ENCODE peak calls at places on chromosomes 5 and 9, in five cellular contexts. One of them, this sample, is unnamed.

GRCh38 chr5:3811116-3811515 is 215.5 kb downstream of the IRX1 start:
- DNase-seq in transverse colon: no peak
- DNase-seq in cardiac muscle cell: no peak
- DNase-seq in stomach: no peak
- DNase-seq in H9: no peak
- DNase-seq in this sample: no peak

GRCh38 chr5:117337064-117337749 is 762.6 kb upstream of the SEMA6A start:
- DNase-seq in transverse colon: peak
- DNase-seq in cardiac muscle cell: no peak
- DNase-seq in stomach: no peak
- DNase-seq in H9: no peak
- DNase-seq in this sample: no peak

GRCh38 chr5:147752033-147752432 is 30.5 kb downstream of the JAKMIP2 start:
- DNase-seq in transverse colon: no peak
- DNase-seq in cardiac muscle cell: no peak
- DNase-seq in stomach: no peak
- DNase-seq in H9: no peak
- DNase-seq in this sample: no peak

GRCh38 chr5:34521628-34522290 is 134.4 kb upstream of the RAI14 start:
- DNase-seq in transverse colon: no peak
- DNase-seq in cardiac muscle cell: no peak
- DNase-seq in stomach: no peak
- DNase-seq in H9: peak
- DNase-seq in this sample: no peak

GRCh38 chr9:92482336-92482735 is at the start of gene ASPN:
- DNase-seq in transverse colon: no peak
- DNase-seq in cardiac muscle cell: no peak
- DNase-seq in stomach: no peak
- DNase-seq in H9: no peak
- DNase-seq in this sample: peak

GRCh38 chr5:40799248-40799647 is 1.1 kb upstream of the PRKAA1 start:
- DNase-seq in transverse colon: no peak
- DNase-seq in cardiac muscle cell: no peak
- DNase-seq in stomach: no peak
- DNase-seq in H9: no peak
- DNase-seq in this sample: no peak

GRCh38 chr9:114110180-114110579 is 11.1 kb upstream of the KIF12 start:
- DNase-seq in transverse colon: no peak
- DNase-seq in cardiac muscle cell: no peak
- DNase-seq in stomach: no peak
- DNase-seq in H9: no peak
- DNase-seq in this sample: peak

GRCh38 chr9:18610956-18611355 is 137.0 kb downstream of the ADAMTSL1 start:
- DNase-seq in transverse colon: no peak
- DNase-seq in cardiac muscle cell: no peak
- DNase-seq in stomach: no peak
- DNase-seq in H9: no peak
- DNase-seq in this sample: no peak

GRCh38 chr9:6134661-6135177 is 80.9 kb upstream of the IL33 start:
- DNase-seq in transverse colon: no peak
- DNase-seq in cardiac muscle cell: no peak
- DNase-seq in stomach: no peak
- DNase-seq in H9: no peak
- DNase-seq in this sample: no peak

GRCh38 chr9:29439961-29440360 is 1866.7 kb upstream of the C9orf72 start:
- DNase-seq in transverse colon: no peak
- DNase-seq in cardiac muscle cell: no peak
- DNase-seq in stomach: no peak
- DNase-seq in H9: no peak
- DNase-seq in this sample: no peak

GRCh38 chr9:134945509-134946275 is 28.0 kb upstream of the FCN1 start:
- DNase-seq in transverse colon: no peak
- DNase-seq in cardiac muscle cell: no peak
- DNase-seq in stomach: no peak
- DNase-seq in H9: no peak
- DNase-seq in this sample: no peak

GRCh38 chr9:128470560-128470959 is 14.8 kb downstream of the ODF2 start:
- DNase-seq in transverse colon: no peak
- DNase-seq in cardiac muscle cell: no peak
- DNase-seq in stomach: no peak
- DNase-seq in H9: no peak
- DNase-seq in this sample: no peak

GRCh38 chr5:372556-372910 is 51.0 kb downstream of the AHRR start:
- DNase-seq in transverse colon: peak
- DNase-seq in cardiac muscle cell: no peak
- DNase-seq in stomach: peak
- DNase-seq in H9: peak
- DNase-seq in this sample: no peak

GRCh38 chr9:129703667-129704355 is 38.4 kb downstream of the PRRX2 start:
- DNase-seq in transverse colon: peak
- DNase-seq in cardiac muscle cell: no peak
- DNase-seq in stomach: no peak
- DNase-seq in H9: no peak
- DNase-seq in this sample: peak

GRCh38 chr9:81499021-81499454 is 190.3 kb downstream of the TLE1 start:
- DNase-seq in transverse colon: no peak
- DNase-seq in cardiac muscle cell: no peak
- DNase-seq in stomach: no peak
- DNase-seq in H9: no peak
- DNase-seq in this sample: peak

GRCh38 chr5:105931782-105932489 is 1738.8 kb downstream of the EFNA5 start:
- DNase-seq in transverse colon: no peak
- DNase-seq in cardiac muscle cell: no peak
- DNase-seq in stomach: no peak
- DNase-seq in H9: no peak
- DNase-seq in this sample: no peak

GRCh38 chr5:139415221-139415861 is 11.5 kb upstream of the SPATA24 start:
- DNase-seq in transverse colon: no peak
- DNase-seq in cardiac muscle cell: no peak
- DNase-seq in stomach: no peak
- DNase-seq in H9: no peak
- DNase-seq in this sample: no peak

GRCh38 chr9:90870646-90871326 is 69.2 kb downstream of the SYK start:
- DNase-seq in transverse colon: peak
- DNase-seq in cardiac muscle cell: peak
- DNase-seq in stomach: peak
- DNase-seq in H9: no peak
- DNase-seq in this sample: peak

GRCh38 chr5:163569284-163569683 is 63.9 kb downstream of the MAT2B start:
- DNase-seq in transverse colon: no peak
- DNase-seq in cardiac muscle cell: no peak
- DNase-seq in stomach: no peak
- DNase-seq in H9: no peak
- DNase-seq in this sample: no peak

GRCh38 chr9:19048966-19049871 is at the start of gene RRAGA:
- DNase-seq in transverse colon: peak
- DNase-seq in cardiac muscle cell: peak
- DNase-seq in stomach: peak
- DNase-seq in H9: peak
- DNase-seq in this sample: peak

GRCh38 chr9:87672586-87672985 is 53.3 kb upstream of the CTSL start:
- DNase-seq in transverse colon: no peak
- DNase-seq in cardiac muscle cell: no peak
- DNase-seq in stomach: no peak
- DNase-seq in H9: peak
- DNase-seq in this sample: no peak

GRCh38 chr9:107739601-107740082 is 250.1 kb upstream of the KLF4 start:
- DNase-seq in transverse colon: no peak
- DNase-seq in cardiac muscle cell: no peak
- DNase-seq in stomach: peak
- DNase-seq in H9: no peak
- DNase-seq in this sample: peak

GRCh38 chr5:159316519-159317383 is 13.5 kb downstream of the IL12B start:
- DNase-seq in transverse colon: peak
- DNase-seq in cardiac muscle cell: peak
- DNase-seq in stomach: peak
- DNase-seq in H9: peak
- DNase-seq in this sample: no peak

GRCh38 chr5:135140805-135141204 is 106.8 kb upstream of the PITX1 start:
- DNase-seq in transverse colon: peak
- DNase-seq in cardiac muscle cell: no peak
- DNase-seq in stomach: no peak
- DNase-seq in H9: no peak
- DNase-seq in this sample: peak

GRCh38 chr9:129309041-129309430 is 131.0 kb upstream of the IER5L start:
- DNase-seq in transverse colon: no peak
- DNase-seq in cardiac muscle cell: no peak
- DNase-seq in stomach: peak
- DNase-seq in H9: no peak
- DNase-seq in this sample: no peak

GRCh38 chr9:22413884-22414283 is 32.7 kb upstream of the DMRTA1 start:
- DNase-seq in transverse colon: no peak
- DNase-seq in cardiac muscle cell: no peak
- DNase-seq in stomach: no peak
- DNase-seq in H9: no peak
- DNase-seq in this sample: no peak

GRCh38 chr9:133769511-133770075 is 31.4 kb upstream of the SARDH start:
- DNase-seq in transverse colon: no peak
- DNase-seq in cardiac muscle cell: no peak
- DNase-seq in stomach: peak
- DNase-seq in H9: peak
- DNase-seq in this sample: no peak

GRCh38 chr9:78115073-78115472 is 83.5 kb upstream of the GNAQ start:
- DNase-seq in transverse colon: no peak
- DNase-seq in cardiac muscle cell: peak
- DNase-seq in stomach: no peak
- DNase-seq in H9: no peak
- DNase-seq in this sample: no peak

GRCh38 chr5:81233080-81233634 is at the start of gene CKMT2:
- DNase-seq in transverse colon: peak
- DNase-seq in cardiac muscle cell: peak
- DNase-seq in stomach: peak
- DNase-seq in H9: peak
- DNase-seq in this sample: no peak

GRCh38 chr9:35116898-35117551 is 1.4 kb upstream of the ATOSB start:
- DNase-seq in transverse colon: peak
- DNase-seq in cardiac muscle cell: peak
- DNase-seq in stomach: peak
- DNase-seq in H9: peak
- DNase-seq in this sample: peak
- TF ChIP-seq CTCF in transverse colon: peak
- TF ChIP-seq CTCF in cardiac muscle cell: peak
- TF ChIP-seq CTCF in stomach: no peak
- TF ChIP-seq CTCF in H9: peak
- TF ChIP-seq CTCF in this sample: peak

DNA sequence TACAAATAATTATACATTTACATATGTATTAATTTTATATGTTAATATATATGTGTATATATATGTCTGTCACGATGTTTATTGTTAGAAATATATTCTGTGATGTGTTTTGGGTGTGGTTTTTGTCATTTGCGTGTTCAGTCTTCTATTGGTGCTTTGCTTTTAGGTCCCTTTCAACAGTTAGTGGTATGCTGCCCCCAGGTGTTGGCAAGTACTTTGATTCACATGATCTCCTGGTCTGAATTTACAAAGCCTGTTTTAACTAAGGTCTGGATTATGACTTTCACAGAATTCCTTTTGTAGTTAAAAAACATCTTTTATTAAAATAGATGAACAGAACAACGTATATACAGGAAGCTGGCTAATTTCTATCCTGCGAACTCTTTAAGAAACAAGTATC is 271.5 kb downstream of the CCDC171 start:
- DNase-seq in transverse colon: no peak
- DNase-seq in cardiac muscle cell: peak
- DNase-seq in stomach: no peak
- DNase-seq in H9: no peak
- DNase-seq in this sample: no peak
- TF ChIP-seq CTCF in transverse colon: no peak
- TF ChIP-seq CTCF in cardiac muscle cell: no peak
- TF ChIP-seq CTCF in stomach: no peak
- TF ChIP-seq CTCF in H9: peak
- TF ChIP-seq CTCF in this sample: no peak

GRCh38 chr9:126160854-126161329 is 165.7 kb upstream of the MVB12B start:
- DNase-seq in transverse colon: no peak
- DNase-seq in cardiac muscle cell: no peak
- DNase-seq in stomach: no peak
- DNase-seq in H9: no peak
- DNase-seq in this sample: no peak
- TF ChIP-seq CTCF in transverse colon: no peak
- TF ChIP-seq CTCF in cardiac muscle cell: no peak
- TF ChIP-seq CTCF in stomach: no peak
- TF ChIP-seq CTCF in H9: no peak
- TF ChIP-seq CTCF in this sample: no peak

GRCh38 chr5:145903113-145903512 is 30.3 kb upstream of the GRXCR2 start:
- DNase-seq in transverse colon: no peak
- DNase-seq in cardiac muscle cell: no peak
- DNase-seq in stomach: no peak
- DNase-seq in H9: no peak
- DNase-seq in this sample: no peak
- TF ChIP-seq CTCF in transverse colon: peak
- TF ChIP-seq CTCF in cardiac muscle cell: peak
- TF ChIP-seq CTCF in stomach: no peak
- TF ChIP-seq CTCF in H9: peak
- TF ChIP-seq CTCF in this sample: no peak

DNA sequence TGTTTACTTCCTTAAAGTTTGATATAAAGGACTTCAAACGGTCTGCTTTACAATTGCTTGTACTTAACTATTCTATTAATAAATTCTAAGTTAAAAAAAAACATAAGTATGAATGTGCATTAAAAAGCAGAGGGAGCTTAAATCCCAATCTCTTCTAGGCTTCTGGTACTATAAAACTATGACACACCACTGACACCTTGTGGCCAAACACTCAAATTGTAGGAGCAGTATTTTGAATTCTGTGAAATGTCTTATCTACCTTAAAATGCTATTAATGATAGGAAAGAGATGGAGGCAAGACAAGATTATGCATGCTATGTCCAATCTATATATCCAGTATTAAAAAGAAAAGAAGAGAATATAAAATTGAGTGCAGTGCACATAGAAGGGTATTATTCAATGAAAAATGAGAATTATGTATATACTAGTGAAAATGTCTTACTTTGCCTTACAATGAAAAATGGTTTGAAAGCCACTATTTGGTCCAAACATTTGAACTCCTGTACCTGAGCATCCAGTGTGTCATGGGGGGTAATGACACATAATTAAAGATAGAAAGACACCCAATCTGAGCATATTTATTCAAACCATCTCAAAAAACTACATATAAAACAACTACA is 87.6 kb downstream of the ERP44 start:
- DNase-seq in transverse colon: no peak
- DNase-seq in cardiac muscle cell: peak
- DNase-seq in stomach: no peak
- DNase-seq in H9: no peak
- DNase-seq in this sample: peak
- TF ChIP-seq CTCF in transverse colon: peak
- TF ChIP-seq CTCF in cardiac muscle cell: peak
- TF ChIP-seq CTCF in stomach: no peak
- TF ChIP-seq CTCF in H9: peak
- TF ChIP-seq CTCF in this sample: peak